ENCODE peak calls at places on chromosomes 4 and X, in eight cellular contexts. One of them, this sample, is unnamed.

GRCh38 chrX:39652336-39652735 is 445.4 kb downstream of the BCOR start:
- DNase-seq in sigmoid colon: no peak
- DNase-seq in kidney epithelial cell: no peak
- DNase-seq in kidney tubule cell: peak
- DNase-seq in NCI-H187 treated with DMSO at 0.1 percent for 48 hours: no peak
- DNase-seq in posterior vena cava: no peak
- DNase-seq in iPS-NIHi11: peak
- DNase-seq in stimulated activated effector memory CD8-positive, alpha-beta T cell treated with anti-CD3 and anti-CD28 coated beads, Interleukin-12 subunit alpha, Interleukin-12 subunit beta, amount 100 ng/mL, for 72 hours: no peak
- DNase-seq in this sample: no peak

GRCh38 chr4:2356123-2357069 is 62.0 kb downstream of the ZFYVE28 start:
- DNase-seq in sigmoid colon: peak
- DNase-seq in kidney epithelial cell: no peak
- DNase-seq in kidney tubule cell: no peak
- DNase-seq in NCI-H187 treated with DMSO at 0.1 percent for 48 hours: no peak
- DNase-seq in posterior vena cava: peak
- DNase-seq in iPS-NIHi11: no peak
- DNase-seq in stimulated activated effector memory CD8-positive, alpha-beta T cell treated with anti-CD3 and anti-CD28 coated beads, Interleukin-12 subunit alpha, Interleukin-12 subunit beta, amount 100 ng/mL, for 72 hours: no peak
- DNase-seq in this sample: no peak

GRCh38 chr4:67885727-67886126 is 1.9 kb upstream of the TMPRSS11D start:
- DNase-seq in sigmoid colon: no peak
- DNase-seq in kidney epithelial cell: peak
- DNase-seq in kidney tubule cell: peak
- DNase-seq in NCI-H187 treated with DMSO at 0.1 percent for 48 hours: no peak
- DNase-seq in posterior vena cava: no peak
- DNase-seq in iPS-NIHi11: no peak
- DNase-seq in stimulated activated effector memory CD8-positive, alpha-beta T cell treated with anti-CD3 and anti-CD28 coated beads, Interleukin-12 subunit alpha, Interleukin-12 subunit beta, amount 100 ng/mL, for 72 hours: no peak
- DNase-seq in this sample: peak

GRCh38 chr4:184355857-184356256 is 118.5 kb downstream of the IRF2 start:
- DNase-seq in sigmoid colon: no peak
- DNase-seq in kidney epithelial cell: no peak
- DNase-seq in kidney tubule cell: peak
- DNase-seq in NCI-H187 treated with DMSO at 0.1 percent for 48 hours: no peak
- DNase-seq in posterior vena cava: no peak
- DNase-seq in iPS-NIHi11: no peak
- DNase-seq in stimulated activated effector memory CD8-positive, alpha-beta T cell treated with anti-CD3 and anti-CD28 coated beads, Interleukin-12 subunit alpha, Interleukin-12 subunit beta, amount 100 ng/mL, for 72 hours: no peak
- DNase-seq in this sample: no peak

GRCh38 chrX:10074241-10074941 is 82.4 kb upstream of the CLCN4 start:
- DNase-seq in sigmoid colon: no peak
- DNase-seq in kidney epithelial cell: no peak
- DNase-seq in kidney tubule cell: no peak
- DNase-seq in NCI-H187 treated with DMSO at 0.1 percent for 48 hours: no peak
- DNase-seq in posterior vena cava: no peak
- DNase-seq in iPS-NIHi11: no peak
- DNase-seq in stimulated activated effector memory CD8-positive, alpha-beta T cell treated with anti-CD3 and anti-CD28 coated beads, Interleukin-12 subunit alpha, Interleukin-12 subunit beta, amount 100 ng/mL, for 72 hours: no peak
- DNase-seq in this sample: peak

GRCh38 chrX:2913118-2913517 is 16.0 kb downstream of the ARSD start:
- DNase-seq in sigmoid colon: no peak
- DNase-seq in kidney epithelial cell: no peak
- DNase-seq in kidney tubule cell: no peak
- DNase-seq in NCI-H187 treated with DMSO at 0.1 percent for 48 hours: no peak
- DNase-seq in posterior vena cava: no peak
- DNase-seq in iPS-NIHi11: no peak
- DNase-seq in stimulated activated effector memory CD8-positive, alpha-beta T cell treated with anti-CD3 and anti-CD28 coated beads, Interleukin-12 subunit alpha, Interleukin-12 subunit beta, amount 100 ng/mL, for 72 hours: no peak
- DNase-seq in this sample: no peak

GRCh38 chr4:153204247-153205027 is at the start of gene TRIM2:
- DNase-seq in sigmoid colon: peak
- DNase-seq in kidney epithelial cell: peak
- DNase-seq in kidney tubule cell: peak
- DNase-seq in NCI-H187 treated with DMSO at 0.1 percent for 48 hours: no peak
- DNase-seq in posterior vena cava: no peak
- DNase-seq in iPS-NIHi11: peak
- DNase-seq in stimulated activated effector memory CD8-positive, alpha-beta T cell treated with anti-CD3 and anti-CD28 coated beads, Interleukin-12 subunit alpha, Interleukin-12 subunit beta, amount 100 ng/mL, for 72 hours: no peak
- DNase-seq in this sample: no peak

GRCh38 chrX:114924846-114925245 is 92.6 kb downstream of the IL13RA2 start:
- DNase-seq in sigmoid colon: no peak
- DNase-seq in kidney epithelial cell: no peak
- DNase-seq in kidney tubule cell: no peak
- DNase-seq in NCI-H187 treated with DMSO at 0.1 percent for 48 hours: no peak
- DNase-seq in posterior vena cava: no peak
- DNase-seq in iPS-NIHi11: no peak
- DNase-seq in stimulated activated effector memory CD8-positive, alpha-beta T cell treated with anti-CD3 and anti-CD28 coated beads, Interleukin-12 subunit alpha, Interleukin-12 subunit beta, amount 100 ng/mL, for 72 hours: no peak
- DNase-seq in this sample: no peak

GRCh38 chr4:68250151-68250930 is 4.8 kb upstream of the TMPRSS11B start:
- DNase-seq in sigmoid colon: no peak
- DNase-seq in kidney epithelial cell: no peak
- DNase-seq in kidney tubule cell: peak
- DNase-seq in NCI-H187 treated with DMSO at 0.1 percent for 48 hours: no peak
- DNase-seq in posterior vena cava: no peak
- DNase-seq in iPS-NIHi11: no peak
- DNase-seq in stimulated activated effector memory CD8-positive, alpha-beta T cell treated with anti-CD3 and anti-CD28 coated beads, Interleukin-12 subunit alpha, Interleukin-12 subunit beta, amount 100 ng/mL, for 72 hours: no peak
- DNase-seq in this sample: no peak

GRCh38 chrX:71099736-71100135 is 4.1 kb downstream of the FOXO4 start:
- DNase-seq in sigmoid colon: no peak
- DNase-seq in kidney epithelial cell: no peak
- DNase-seq in kidney tubule cell: no peak
- DNase-seq in NCI-H187 treated with DMSO at 0.1 percent for 48 hours: no peak
- DNase-seq in posterior vena cava: no peak
- DNase-seq in iPS-NIHi11: peak
- DNase-seq in stimulated activated effector memory CD8-positive, alpha-beta T cell treated with anti-CD3 and anti-CD28 coated beads, Interleukin-12 subunit alpha, Interleukin-12 subunit beta, amount 100 ng/mL, for 72 hours: no peak
- DNase-seq in this sample: no peak

GRCh38 chr4:1403591-1404572 is 2.4 kb downstream of the NKX1-1 start:
- DNase-seq in sigmoid colon: peak
- DNase-seq in kidney epithelial cell: no peak
- DNase-seq in kidney tubule cell: no peak
- DNase-seq in NCI-H187 treated with DMSO at 0.1 percent for 48 hours: no peak
- DNase-seq in posterior vena cava: peak
- DNase-seq in iPS-NIHi11: peak
- DNase-seq in stimulated activated effector memory CD8-positive, alpha-beta T cell treated with anti-CD3 and anti-CD28 coated beads, Interleukin-12 subunit alpha, Interleukin-12 subunit beta, amount 100 ng/mL, for 72 hours: no peak
- DNase-seq in this sample: no peak

GRCh38 chrX:1231850-1232505 is 19.5 kb upstream of the CRLF2 start:
- DNase-seq in sigmoid colon: peak
- DNase-seq in kidney epithelial cell: no peak
- DNase-seq in kidney tubule cell: no peak
- DNase-seq in NCI-H187 treated with DMSO at 0.1 percent for 48 hours: no peak
- DNase-seq in posterior vena cava: peak
- DNase-seq in iPS-NIHi11: no peak
- DNase-seq in stimulated activated effector memory CD8-positive, alpha-beta T cell treated with anti-CD3 and anti-CD28 coated beads, Interleukin-12 subunit alpha, Interleukin-12 subunit beta, amount 100 ng/mL, for 72 hours: no peak
- DNase-seq in this sample: no peak

GRCh38 chr4:82951196-82951595 is 50.7 kb downstream of the THAP9 start:
- DNase-seq in sigmoid colon: no peak
- DNase-seq in kidney epithelial cell: no peak
- DNase-seq in kidney tubule cell: no peak
- DNase-seq in NCI-H187 treated with DMSO at 0.1 percent for 48 hours: no peak
- DNase-seq in posterior vena cava: no peak
- DNase-seq in iPS-NIHi11: no peak
- DNase-seq in stimulated activated effector memory CD8-positive, alpha-beta T cell treated with anti-CD3 and anti-CD28 coated beads, Interleukin-12 subunit alpha, Interleukin-12 subunit beta, amount 100 ng/mL, for 72 hours: no peak
- DNase-seq in this sample: no peak

GRCh38 chrX:41051303-41051702 is 33.9 kb upstream of the USP9X start:
- DNase-seq in sigmoid colon: no peak
- DNase-seq in kidney epithelial cell: no peak
- DNase-seq in kidney tubule cell: no peak
- DNase-seq in NCI-H187 treated with DMSO at 0.1 percent for 48 hours: no peak
- DNase-seq in posterior vena cava: no peak
- DNase-seq in iPS-NIHi11: no peak
- DNase-seq in stimulated activated effector memory CD8-positive, alpha-beta T cell treated with anti-CD3 and anti-CD28 coated beads, Interleukin-12 subunit alpha, Interleukin-12 subunit beta, amount 100 ng/mL, for 72 hours: no peak
- DNase-seq in this sample: no peak

GRCh38 chrX:34300871-34301270 is 168.8 kb upstream of the FAM47A start:
- DNase-seq in sigmoid colon: no peak
- DNase-seq in kidney epithelial cell: peak
- DNase-seq in kidney tubule cell: peak
- DNase-seq in NCI-H187 treated with DMSO at 0.1 percent for 48 hours: no peak
- DNase-seq in posterior vena cava: no peak
- DNase-seq in iPS-NIHi11: peak
- DNase-seq in stimulated activated effector memory CD8-positive, alpha-beta T cell treated with anti-CD3 and anti-CD28 coated beads, Interleukin-12 subunit alpha, Interleukin-12 subunit beta, amount 100 ng/mL, for 72 hours: no peak
- DNase-seq in this sample: peak

GRCh38 chr4:76952631-76953587 is 3.4 kb downstream of the SEPTIN11 start:
- DNase-seq in sigmoid colon: no peak
- DNase-seq in kidney epithelial cell: no peak
- DNase-seq in kidney tubule cell: no peak
- DNase-seq in NCI-H187 treated with DMSO at 0.1 percent for 48 hours: no peak
- DNase-seq in posterior vena cava: no peak
- DNase-seq in iPS-NIHi11: no peak
- DNase-seq in stimulated activated effector memory CD8-positive, alpha-beta T cell treated with anti-CD3 and anti-CD28 coated beads, Interleukin-12 subunit alpha, Interleukin-12 subunit beta, amount 100 ng/mL, for 72 hours: no peak
- DNase-seq in this sample: no peak

GRCh38 chrX:39829965-39830364 is 267.8 kb downstream of the BCOR start:
- DNase-seq in sigmoid colon: no peak
- DNase-seq in kidney epithelial cell: no peak
- DNase-seq in kidney tubule cell: no peak
- DNase-seq in NCI-H187 treated with DMSO at 0.1 percent for 48 hours: no peak
- DNase-seq in posterior vena cava: no peak
- DNase-seq in iPS-NIHi11: no peak
- DNase-seq in stimulated activated effector memory CD8-positive, alpha-beta T cell treated with anti-CD3 and anti-CD28 coated beads, Interleukin-12 subunit alpha, Interleukin-12 subunit beta, amount 100 ng/mL, for 72 hours: no peak
- DNase-seq in this sample: no peak